ENCODE peak calls at places on chromosome 14, in four cellular contexts. One of them, this sample, is unnamed.

GRCh38 chr14:54175298-54175942 is 218.8 kb upstream of the BMP4 start:
- DNase-seq in GM12878: peak
- DNase-seq in K562: peak
- DNase-seq in HepG2: peak
- DNase-seq in this sample: peak

GRCh38 chr14:104093366-104094055 is 8.0 kb downstream of the ASPG start:
- DNase-seq in GM12878: no peak
- DNase-seq in K562: peak
- DNase-seq in HepG2: no peak
- DNase-seq in this sample: peak

GRCh38 chr14:34676516-34677211 is 37.7 kb downstream of the CFL2 start:
- DNase-seq in GM12878: no peak
- DNase-seq in K562: no peak
- DNase-seq in HepG2: no peak
- DNase-seq in this sample: no peak

GRCh38 chr14:43411841-43412240 is 1095.2 kb downstream of the FSCB start:
- DNase-seq in GM12878: no peak
- DNase-seq in K562: no peak
- DNase-seq in HepG2: no peak
- DNase-seq in this sample: no peak

GRCh38 chr14:34479694-34480093 is 17.7 kb upstream of the SPTSSA start:
- DNase-seq in GM12878: no peak
- DNase-seq in K562: no peak
- DNase-seq in HepG2: no peak
- DNase-seq in this sample: no peak

GRCh38 chr14:104395276-104395675 is 184.3 kb upstream of the C14orf180 start:
- DNase-seq in GM12878: no peak
- DNase-seq in K562: no peak
- DNase-seq in HepG2: no peak
- DNase-seq in this sample: no peak

GRCh38 chr14:60095781-60096450 is 4.2 kb downstream of the PCNX4 start:
- DNase-seq in GM12878: no peak
- DNase-seq in K562: no peak
- DNase-seq in HepG2: no peak
- DNase-seq in this sample: no peak

GRCh38 chr14:90837355-90837754 is 21.1 kb upstream of the TTC7B start:
- DNase-seq in GM12878: no peak
- DNase-seq in K562: no peak
- DNase-seq in HepG2: no peak
- DNase-seq in this sample: no peak

GRCh38 chr14:92513204-92513965 is at the start of gene RIN3:
- DNase-seq in GM12878: no peak
- DNase-seq in K562: no peak
- DNase-seq in HepG2: peak
- DNase-seq in this sample: peak

GRCh38 chr14:58107947-58108552 is 44.0 kb downstream of the ARMH4 start:
- DNase-seq in GM12878: no peak
- DNase-seq in K562: peak
- DNase-seq in HepG2: peak
- DNase-seq in this sample: peak

DNA sequence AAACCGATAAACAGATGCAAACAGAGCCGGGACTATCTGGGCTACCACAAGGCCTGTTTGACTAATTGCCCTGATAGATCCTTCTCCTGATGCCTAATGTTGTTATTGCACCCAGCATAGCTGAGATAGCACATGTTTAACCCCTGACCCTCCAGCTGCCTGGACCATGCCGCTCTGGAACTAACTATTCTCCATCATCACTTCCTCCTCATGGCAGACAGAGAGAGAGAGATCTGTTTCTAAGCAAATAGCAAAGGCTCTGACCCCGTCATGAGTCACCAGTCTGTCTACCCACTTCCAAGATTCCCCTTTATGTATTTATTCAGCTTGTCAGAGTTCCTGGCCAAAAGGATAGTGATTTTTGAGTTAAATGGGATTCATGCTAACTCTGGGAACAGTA is 58.2 kb upstream of the FLRT2 start:
- DNase-seq in GM12878: no peak
- DNase-seq in K562: no peak
- DNase-seq in HepG2: peak
- DNase-seq in this sample: no peak
- TF ChIP-seq SP1 in GM12878: no peak
- TF ChIP-seq SP1 in K562: no peak
- TF ChIP-seq SP1 in HepG2: no peak
- TF ChIP-seq SP1 in this sample: no peak

GRCh38 chr14:95529242-95529641 is 5.6 kb upstream of the GLRX5 start:
- DNase-seq in GM12878: no peak
- DNase-seq in K562: no peak
- DNase-seq in HepG2: no peak
- DNase-seq in this sample: no peak

GRCh38 chr14:95524706-95525512 is 8.5 kb upstream of the SYNE3 start:
- DNase-seq in GM12878: no peak
- DNase-seq in K562: no peak
- DNase-seq in HepG2: peak
- DNase-seq in this sample: no peak

GRCh38 chr14:95526483-95527391 is 8.1 kb upstream of the GLRX5 start:
- DNase-seq in GM12878: no peak
- DNase-seq in K562: no peak
- DNase-seq in HepG2: peak
- DNase-seq in this sample: no peak

GRCh38 chr14:95525999-95526398 is 8.9 kb upstream of the GLRX5 start:
- DNase-seq in GM12878: no peak
- DNase-seq in K562: no peak
- DNase-seq in HepG2: no peak
- DNase-seq in this sample: no peak

GRCh38 chr14:95527392-95528002 is 7.4 kb upstream of the GLRX5 start:
- DNase-seq in GM12878: no peak
- DNase-seq in K562: no peak
- DNase-seq in HepG2: peak
- DNase-seq in this sample: no peak
- TF ChIP-seq FOXM1 in GM12878: no peak
- TF ChIP-seq FOXM1 in K562: no peak
- TF ChIP-seq FOXM1 in HepG2: no peak
- TF ChIP-seq FOXM1 in this sample: no peak

DNA sequence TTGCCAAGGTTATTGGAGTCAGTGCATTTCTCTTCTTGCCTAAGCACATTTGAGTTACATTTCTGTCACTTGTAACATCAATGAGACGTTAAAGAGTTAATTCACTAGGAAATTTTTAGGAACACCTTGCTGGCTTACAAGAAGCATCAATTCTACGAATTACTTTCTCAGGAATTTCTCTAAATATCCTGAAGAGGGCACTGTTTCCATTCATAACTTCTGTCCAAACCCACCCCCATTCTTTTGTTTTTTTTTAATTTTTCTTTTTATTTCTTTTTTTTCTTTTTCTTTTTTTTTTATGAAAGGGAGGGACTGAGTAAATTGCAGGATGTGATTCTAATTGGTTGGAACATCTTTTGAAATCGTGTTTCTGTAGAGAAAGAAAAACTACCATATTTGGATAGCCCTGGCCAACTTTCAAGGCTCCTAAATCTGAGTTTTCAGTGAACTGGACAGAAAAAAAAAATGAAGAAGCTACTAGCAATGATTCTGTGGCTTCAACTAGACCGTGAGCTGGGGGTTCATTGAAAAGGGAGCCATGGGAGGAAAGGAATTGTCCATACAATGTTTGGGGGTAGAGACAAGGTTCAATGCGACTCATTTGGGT is 285.3 kb downstream of the DAD1 start:
- DNase-seq in GM12878: no peak
- DNase-seq in K562: peak
- DNase-seq in HepG2: no peak
- DNase-seq in this sample: no peak
- TF ChIP-seq SP1 in GM12878: no peak
- TF ChIP-seq SP1 in K562: no peak
- TF ChIP-seq SP1 in HepG2: no peak
- TF ChIP-seq SP1 in this sample: no peak

GRCh38 chr14:63938198-63939005 is 85.6 kb downstream of the SYNE2 start:
- DNase-seq in GM12878: peak
- DNase-seq in K562: no peak
- DNase-seq in HepG2: no peak
- DNase-seq in this sample: no peak
- TF ChIP-seq FOXM1 in GM12878: peak
- TF ChIP-seq FOXM1 in K562: no peak
- TF ChIP-seq FOXM1 in HepG2: no peak
- TF ChIP-seq FOXM1 in this sample: no peak

DNA sequence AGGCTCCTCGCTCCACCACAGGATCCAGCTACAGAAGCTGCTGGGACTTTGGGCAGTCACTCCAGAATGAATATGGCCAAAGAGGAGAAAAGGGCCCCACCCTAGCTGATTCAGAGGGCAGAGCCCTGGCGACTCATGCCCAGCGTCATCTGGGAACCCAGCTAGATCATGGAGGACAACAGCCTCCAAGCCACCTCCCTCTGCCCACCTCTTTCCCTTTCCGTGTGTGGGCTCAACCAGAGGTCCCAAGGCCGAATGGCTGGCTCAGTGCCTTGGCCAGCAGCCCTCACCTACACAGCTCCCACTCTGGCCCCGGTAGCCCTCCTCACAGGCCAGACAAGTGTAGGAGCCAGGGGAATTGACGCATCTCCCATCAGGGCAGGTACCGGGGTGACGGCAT is 17.4 kb downstream of the ISCA2 start:
- DNase-seq in GM12878: no peak
- DNase-seq in K562: no peak
- DNase-seq in HepG2: no peak
- DNase-seq in this sample: no peak
- TF ChIP-seq SP1 in GM12878: no peak
- TF ChIP-seq SP1 in K562: no peak
- TF ChIP-seq SP1 in HepG2: no peak
- TF ChIP-seq SP1 in this sample: no peak